ENCODE peak calls at places on chromosomes 16 and 17, in six cellular contexts. J is body of pancreas; F is AG10803; D is neural crest cell; E is pancreas; N is CD8-positive, alpha-beta T cell. W is an unnamed sample.
A peak's percentile ranks its signal among the peaks of the same experiment; 100 is the strongest.

GRCh38 chr17:11094377-11094776 is 146.6 kb upstream of the SHISA6 start:
- DNase-seq in J (no peak), F (no peak), D (no peak), E (no peak), N (no peak), W (no peak)

GRCh38 chr17:29683481-29683880 is 60.8 kb upstream of the CORO6 start:
- DNase-seq in J (no peak), F (no peak), D (no peak), E (no peak), N (no peak), W (peak; percentile 22)

GRCh38 chr17:69357701-69358100 is 30.8 kb upstream of the ABCA5 start:
- DNase-seq in J (no peak), F (no peak), D (no peak), E (no peak), N (no peak), W (no peak)

GRCh38 chr16:20906871-20907255 is 6.3 kb downstream of the LYRM1 start:
- DNase-seq in J (no peak), F (peak; percentile 75), D (no peak), E (no peak), N (no peak), W (no peak)

GRCh38 chr16:68257251-68257905 is 6.9 kb upstream of the SLC7A6 start:
- DNase-seq in J (no peak), F (peak; percentile 17), D (no peak), E (no peak), N (no peak), W (no peak)

GRCh38 chr16:73214825-73215481 is 167.0 kb upstream of the ZFHX3 start:
- DNase-seq in J (no peak), F (peak; percentile 100), D (no peak), E (no peak), N (no peak), W (no peak)

GRCh38 chr17:72916991-72917390 is 175.5 kb downstream of the SLC39A11 start:
- DNase-seq in J (no peak), F (peak; percentile 31), D (no peak), E (no peak), N (no peak), W (no peak)

GRCh38 chr16:19994771-19995170 is 78.9 kb downstream of the GPR139 start:
- DNase-seq in J (no peak), F (no peak), D (no peak), E (no peak), N (no peak), W (no peak)

GRCh38 chr16:49282690-49283375 is 1.2 kb upstream of the CBLN1 start:
- DNase-seq in J (peak; percentile 87), F (no peak), D (no peak), E (peak; percentile 63), N (no peak), W (peak; percentile 46)

GRCh38 chr17:73066148-73066884 is 26.2 kb downstream of the SLC39A11 start:
- DNase-seq in J (no peak), F (no peak), D (no peak), E (no peak), N (no peak), W (no peak)

GRCh38 chr16:9380221-9380620 is 288.8 kb downstream of the HAPSTR1 start:
- DNase-seq in J (no peak), F (no peak), D (no peak), E (no peak), N (no peak), W (no peak)

GRCh38 chr17:42456223-42457106 is 2.2 kb upstream of the ATP6V0A1 start:
- DNase-seq in J (no peak), F (peak; percentile 85), D (no peak), E (no peak), N (no peak), W (peak; percentile 5)

GRCh38 chr16:89017543-89017942 is 40.5 kb upstream of the CBFA2T3 start:
- DNase-seq in J (no peak), F (no peak), D (no peak), E (no peak), N (no peak), W (no peak)

GRCh38 chr17:10119203-10120112 is 78.9 kb downstream of the GAS7 start:
- DNase-seq in J (peak; percentile 70), F (peak; percentile 46), D (no peak), E (peak; percentile 54), N (no peak), W (no peak)

GRCh38 chr16:3173892-3174617 is 13.9 kb upstream of the OR1F1 start:
- DNase-seq in J (no peak), F (no peak), D (peak; percentile 67), E (no peak), N (no peak), W (peak; percentile 68)

GRCh38 chr17:78142113-78142861 is 3.9 kb upstream of the C17orf99 start:
- DNase-seq in J (peak; percentile 77), F (peak; percentile 13), D (no peak), E (peak; percentile 76), N (no peak), W (no peak)

GRCh38 chr17:39665642-39666221 is 583 bp downstream of the TCAP start:
- DNase-seq in J (peak; percentile 31), F (no peak), D (no peak), E (no peak), N (no peak), W (no peak)

GRCh38 chr17:39664581-39665561 is at the start of gene TCAP:
- DNase-seq in J (no peak), F (no peak), D (no peak), E (no peak), N (no peak), W (no peak)

GRCh38 chr17:39666601-39667261 is 1.5 kb upstream of the PNMT start:
- DNase-seq in J (no peak), F (no peak), D (no peak), E (no peak), N (no peak), W (no peak)

GRCh38 chr17:39667262-39668140 is 752 bp upstream of the PNMT start:
- DNase-seq in J (peak; percentile 33), F (no peak), D (no peak), E (no peak), N (no peak), W (no peak)

GRCh38 chr17:39666231-39666600 is 1.1 kb downstream of the TCAP start:
- DNase-seq in J (no peak), F (no peak), D (no peak), E (no peak), N (no peak), W (no peak)
- TF ChIP-seq CTCF in J (no peak), F (no peak), D (no peak), E (no peak), N (no peak), W (no peak)

DNA sequence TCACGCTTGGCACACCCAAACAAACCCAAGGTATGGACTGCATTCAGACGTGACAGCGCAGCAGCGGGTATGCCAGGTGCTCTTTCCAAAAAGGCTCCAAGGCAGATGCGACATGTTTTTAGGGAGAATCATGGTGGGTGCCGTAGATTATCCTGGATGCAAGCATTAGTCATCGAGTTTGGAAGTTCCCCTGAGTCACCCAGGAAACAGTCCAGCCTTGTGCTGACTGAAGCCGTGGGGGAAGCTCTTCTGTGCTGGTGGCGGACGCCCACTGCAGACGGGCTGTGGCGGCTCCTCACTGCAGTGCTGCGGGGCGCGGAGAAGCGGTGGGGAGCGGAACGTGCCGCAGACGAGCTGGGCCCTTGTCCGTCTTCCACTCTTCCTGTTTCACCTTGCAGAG is 13.9 kb downstream of the JPT2 start:
- DNase-seq in J (no peak), F (peak; percentile 40), D (no peak), E (no peak), N (no peak), W (no peak)
- TF ChIP-seq CTCF in J (no peak), F (no peak), D (no peak), E (no peak), N (no peak), W (no peak)

DNA sequence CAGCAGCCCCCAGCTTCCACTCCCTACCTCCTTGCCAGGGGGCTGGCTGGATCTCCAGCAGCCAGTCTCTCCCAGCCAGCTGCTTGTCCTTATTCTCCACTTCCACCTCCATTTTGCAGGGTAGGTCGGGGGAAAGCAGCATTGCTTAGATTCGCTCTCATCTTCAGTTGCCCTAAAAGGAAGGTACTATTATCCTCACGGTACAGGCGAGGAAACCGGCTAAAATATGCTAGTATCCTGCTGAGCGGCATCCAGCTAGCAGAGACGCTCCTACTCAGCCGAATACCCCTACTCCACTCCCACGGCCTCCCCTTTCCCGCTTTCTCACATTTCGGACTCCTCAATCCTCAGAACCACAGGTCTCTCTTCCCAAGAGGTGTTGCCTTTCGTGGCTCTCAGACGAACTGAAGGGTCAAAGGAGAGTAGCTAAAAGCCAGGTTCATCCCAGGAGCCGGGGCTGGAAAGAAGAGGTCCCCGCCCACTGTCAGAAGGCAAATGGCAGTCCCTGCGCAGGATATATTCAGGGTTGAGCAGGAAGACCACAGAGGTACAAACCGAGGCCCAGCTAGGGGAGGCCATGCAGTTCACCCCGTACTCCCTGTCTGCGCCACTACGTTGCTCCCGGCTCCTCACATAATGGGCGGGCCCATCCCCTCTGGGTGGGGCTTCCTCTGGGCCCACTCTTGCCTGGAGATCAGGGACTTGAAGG is 1.6 kb upstream of the RAB11FIP4 start:
- DNase-seq in J (no peak), F (no peak), D (no peak), E (no peak), N (no peak), W (no peak)
- TF ChIP-seq CTCF in J (no peak), F (no peak), D (peak; percentile 19), E (no peak), N (peak; percentile 31), W (peak; percentile 49)

GRCh38 chr16:81876273-81876900 is 97.3 kb downstream of the PLCG2 start:
- DNase-seq in J (no peak), F (no peak), D (no peak), E (no peak), N (no peak), W (no peak)

GRCh38 chr16:81873221-81873620 is 94.1 kb downstream of the PLCG2 start:
- DNase-seq in J (no peak), F (no peak), D (no peak), E (no peak), N (no peak), W (no peak)

GRCh38 chr16:81875461-81875860 is 96.4 kb downstream of the PLCG2 start:
- DNase-seq in J (no peak), F (no peak), D (no peak), E (no peak), N (no peak), W (no peak)

GRCh38 chr16:81878529-81878928 is 99.4 kb downstream of the PLCG2 start:
- DNase-seq in J (no peak), F (no peak), D (no peak), E (no peak), N (no peak), W (no peak)

DNA sequence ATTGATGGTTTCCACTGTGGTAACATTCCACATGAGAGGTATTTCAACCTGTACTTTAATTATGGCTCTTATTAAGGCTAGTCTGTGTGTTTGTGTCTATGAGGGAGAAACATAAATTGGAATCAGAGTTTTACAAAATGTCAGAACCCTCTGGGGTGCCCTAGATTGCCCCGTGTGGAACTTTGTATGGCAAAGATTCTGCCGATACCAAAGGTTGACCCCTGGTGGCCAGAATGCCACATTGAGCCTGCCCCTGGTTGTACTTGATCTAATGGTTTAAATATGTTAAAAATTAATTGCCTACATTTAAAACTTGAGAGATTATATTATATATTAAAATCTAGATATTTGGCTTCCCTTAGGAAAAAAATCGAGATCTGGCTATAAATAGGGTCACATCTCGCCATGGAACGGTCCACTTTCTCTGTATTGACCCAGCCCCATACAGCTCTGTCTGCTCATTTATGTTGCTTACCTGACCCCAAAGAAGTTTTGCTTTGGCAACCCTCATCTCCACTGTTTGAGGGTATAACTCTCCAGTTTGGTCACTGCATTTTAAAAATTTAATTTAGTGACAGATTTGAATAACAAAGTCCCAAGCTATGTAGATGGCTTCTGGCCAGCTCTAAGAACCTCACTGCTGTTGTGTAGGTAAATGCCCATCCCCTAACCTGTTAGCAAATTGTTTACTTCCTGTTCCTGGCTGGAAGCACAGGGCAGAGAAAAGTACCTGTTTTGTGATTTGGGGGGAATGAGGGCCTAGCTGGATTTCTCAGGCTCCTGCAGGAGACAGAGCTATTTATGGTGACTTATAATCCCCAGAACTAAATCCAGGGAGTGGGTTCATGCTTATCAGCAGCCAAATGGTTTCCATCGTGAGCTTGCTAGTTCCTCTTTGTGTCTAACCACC is 95.0 kb downstream of the PLCG2 start:
- DNase-seq in J (peak; percentile 77), F (peak; percentile 38), D (peak; percentile 59), E (peak; percentile 15), N (peak; percentile 47), W (peak; percentile 70)
- TF ChIP-seq CTCF in J (peak; percentile 88), F (peak; percentile 90), D (peak; percentile 92), E (peak; percentile 81), N (peak; percentile 81), W (peak; percentile 88)